ENCODE peak calls at places on chromosomes 12 and 14, in nine cellular contexts. U is H9, Y is Karpas-422, E is K562, H is mesendoderm, W is mammary epithelial cell, D is neural progenitor cell, F is fibroblast of lung, T is GM23248. K is an unnamed sample.

GRCh38 chr12:46372131-46372851 is at the start of gene SLC38A2:
- DNase-seq in U (peak), Y (peak), E (peak), H (peak), W (peak), D (peak), F (peak), T (peak), K (peak)

GRCh38 chr12:52952082-52952801 is 3.3 kb downstream of the KRT18 start:
- DNase-seq in U (no peak), Y (peak), E (peak), H (no peak), W (no peak), D (no peak), F (no peak), T (no peak), K (no peak)

GRCh38 chr12:113140706-113141105 is 5.1 kb upstream of the RASAL1 start:
- DNase-seq in U (no peak), Y (no peak), E (no peak), H (no peak), W (no peak), D (no peak), F (no peak), T (no peak), K (no peak)

GRCh38 chr14:105496831-105497591 is 6.0 kb downstream of the TEDC1 start:
- DNase-seq in U (peak), Y (no peak), E (no peak), H (no peak), W (no peak), D (no peak), F (no peak), T (no peak), K (no peak)

GRCh38 chr12:108712925-108713203 is 18.5 kb downstream of the CORO1C start:
- DNase-seq in U (no peak), Y (no peak), E (no peak), H (no peak), W (no peak), D (no peak), F (no peak), T (peak), K (no peak)

GRCh38 chr14:57199911-57200310 is 68.8 kb downstream of the EXOC5 start:
- DNase-seq in U (no peak), Y (no peak), E (no peak), H (no peak), W (peak), D (no peak), F (peak), T (peak), K (no peak)

GRCh38 chr14:68793734-68794129 is 865 bp upstream of the ZFP36L1 start:
- DNase-seq in U (no peak), Y (peak), E (peak), H (no peak), W (no peak), D (no peak), F (no peak), T (peak), K (no peak)

GRCh38 chr14:97626088-97626487 is 828.9 kb downstream of the VRK1 start:
- DNase-seq in U (no peak), Y (no peak), E (no peak), H (no peak), W (no peak), D (no peak), F (no peak), T (no peak), K (no peak)

GRCh38 chr14:52974406-52974805 is 23.6 kb upstream of the FERMT2 start:
- DNase-seq in U (no peak), Y (no peak), E (no peak), H (no peak), W (no peak), D (no peak), F (peak), T (peak), K (peak)

GRCh38 chr14:92630367-92630766 is 116.8 kb downstream of the RIN3 start:
- DNase-seq in U (no peak), Y (no peak), E (no peak), H (no peak), W (no peak), D (no peak), F (no peak), T (no peak), K (no peak)

GRCh38 chr12:69511870-69512269 is 41.7 kb downstream of the FRS2 start:
- DNase-seq in U (no peak), Y (no peak), E (no peak), H (no peak), W (no peak), D (no peak), F (no peak), T (no peak), K (no peak)

GRCh38 chr12:69994593-69995222 is 169.7 kb downstream of the MYRFL start:
- DNase-seq in U (no peak), Y (no peak), E (no peak), H (no peak), W (no peak), D (no peak), F (no peak), T (no peak), K (no peak)

GRCh38 chr14:94036328-94037167 is 10.4 kb downstream of the OTUB2 start:
- DNase-seq in U (peak), Y (peak), E (peak), H (peak), W (peak), D (peak), F (peak), T (peak), K (peak)

GRCh38 chr14:71371711-71372396 is 464.6 kb downstream of the PCNX1 start:
- DNase-seq in U (no peak), Y (no peak), E (no peak), H (no peak), W (peak), D (no peak), F (peak), T (peak), K (peak)

GRCh38 chr12:29516431-29516875 is 19.0 kb upstream of the OVCH1 start:
- DNase-seq in U (no peak), Y (no peak), E (no peak), H (no peak), W (peak), D (no peak), F (peak), T (peak), K (no peak)

GRCh38 chr12:15756822-15757221 is 32.4 kb downstream of the EPS8 start:
- DNase-seq in U (no peak), Y (no peak), E (no peak), H (no peak), W (peak), D (no peak), F (peak), T (peak), K (no peak)

GRCh38 chr12:95259368-95259767 is 41.8 kb downstream of the VEZT start:
- DNase-seq in U (no peak), Y (no peak), E (no peak), H (no peak), W (no peak), D (no peak), F (no peak), T (no peak), K (no peak)

GRCh38 chr12:115294443-115295133 is 610.6 kb upstream of the TBX3 start:
- DNase-seq in U (no peak), Y (no peak), E (no peak), H (no peak), W (peak), D (no peak), F (peak), T (no peak), K (no peak)

GRCh38 chr12:130335517-130336392 is 1.9 kb upstream of the PIWIL1 start:
- DNase-seq in U (no peak), Y (peak), E (peak), H (peak), W (peak), D (peak), F (peak), T (peak), K (peak)

GRCh38 chr12:10867381-10867780 is 16.7 kb downstream of the PRH1 start:
- DNase-seq in U (no peak), Y (no peak), E (no peak), H (no peak), W (no peak), D (no peak), F (no peak), T (no peak), K (no peak)

GRCh38 chr12:15830538-15830937 is 41.4 kb upstream of the EPS8 start:
- DNase-seq in U (no peak), Y (no peak), E (no peak), H (no peak), W (no peak), D (no peak), F (peak), T (peak), K (no peak)

GRCh38 chr14:65783576-65783975 is 371.0 kb downstream of the FUT8 start:
- DNase-seq in U (no peak), Y (no peak), E (no peak), H (no peak), W (no peak), D (no peak), F (peak), T (peak), K (no peak)

GRCh38 chr14:41749425-41749824 is 142.7 kb downstream of the LRFN5 start:
- DNase-seq in U (no peak), Y (peak), E (no peak), H (no peak), W (no peak), D (no peak), F (peak), T (peak), K (no peak)

GRCh38 chr14:78313499-78313898 is 143.3 kb downstream of the NRXN3 start:
- DNase-seq in U (no peak), Y (no peak), E (no peak), H (no peak), W (no peak), D (no peak), F (no peak), T (no peak), K (no peak)

DNA sequence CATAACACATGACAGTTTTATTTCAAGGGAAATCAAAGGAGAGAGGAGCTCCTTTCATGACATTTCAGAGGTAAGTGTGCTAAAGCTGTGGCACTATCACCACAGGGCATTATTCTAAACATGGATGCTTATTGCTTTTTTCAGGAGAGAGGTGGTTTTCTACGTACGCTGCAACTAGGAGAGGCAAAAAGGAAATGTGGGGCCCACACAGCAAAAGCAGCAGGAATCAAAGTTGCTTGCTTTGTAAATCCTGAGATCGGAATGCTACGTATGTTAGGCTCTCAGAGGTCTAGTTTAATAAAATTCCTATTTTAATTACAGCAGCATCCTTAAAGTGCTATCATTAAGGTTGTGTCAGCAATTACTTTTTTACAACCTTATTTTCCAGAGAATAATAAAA is 55.0 kb upstream of the GRIP1 start:
- DNase-seq in U (no peak), Y (no peak), E (no peak), H (peak), W (no peak), D (peak), F (no peak), T (no peak), K (no peak)
- H3K4me2 ChIP-seq in U (no peak), Y (no peak), E (no peak), H (no peak), W (no peak), D (peak), F (no peak), T (no peak), K (no peak)

GRCh38 chr12:32051511-32052299 is 54.9 kb upstream of the BICD1 start:
- DNase-seq in U (no peak), Y (no peak), E (no peak), H (peak), W (peak), D (no peak), F (peak), T (peak), K (peak)
- H3K4me2 ChIP-seq in U (no peak), Y (no peak), E (no peak), H (no peak), W (peak), D (no peak), F (no peak), T (peak), K (peak)

GRCh38 chr12:90896164-90896563 is 58.8 kb downstream of the CCER1 start:
- DNase-seq in U (no peak), Y (no peak), E (no peak), H (peak), W (peak), D (no peak), F (peak), T (peak), K (no peak)
- H3K4me2 ChIP-seq in U (no peak), Y (no peak), E (no peak), H (no peak), W (peak), D (no peak), F (no peak), T (peak), K (no peak)

DNA sequence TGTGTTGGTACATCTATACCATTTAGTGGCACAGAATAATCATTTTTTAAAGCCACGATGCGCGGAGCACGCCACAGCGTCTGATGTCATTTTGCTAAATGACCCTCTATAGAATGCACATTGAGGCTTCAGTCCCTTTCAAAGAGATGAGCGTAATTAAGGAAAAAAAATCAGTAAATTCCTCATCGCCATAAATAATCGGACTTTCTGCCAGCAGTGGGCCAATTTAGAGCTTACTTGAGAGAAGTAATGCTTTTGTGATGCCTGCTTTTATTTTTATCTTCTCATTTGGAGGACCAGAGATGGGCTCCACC is 4.0 kb downstream of the ASCL1 start:
- DNase-seq in U (no peak), Y (no peak), E (no peak), H (no peak), W (no peak), D (no peak), F (no peak), T (no peak), K (no peak)
- H3K4me2 ChIP-seq in U (peak), Y (no peak), E (no peak), H (no peak), W (no peak), D (peak), F (no peak), T (no peak), K (no peak)

GRCh38 chr14:54566410-54567223 is at the start of gene SAMD4A:
- DNase-seq in U (peak), Y (peak), E (peak), H (peak), W (peak), D (peak), F (peak), T (peak), K (peak)
- H3K4me2 ChIP-seq in U (peak), Y (peak), E (peak), H (peak), W (peak), D (peak), F (peak), T (peak), K (peak)

GRCh38 chr14:99983251-99984012 is 81.8 kb upstream of the EVL start:
- DNase-seq in U (no peak), Y (no peak), E (no peak), H (no peak), W (no peak), D (no peak), F (no peak), T (no peak), K (no peak)
- H3K4me2 ChIP-seq in U (no peak), Y (no peak), E (no peak), H (no peak), W (no peak), D (no peak), F (no peak), T (no peak), K (no peak)

GRCh38 chr12:132154341-132154761 is 10.1 kb downstream of the NOC4L start:
- DNase-seq in U (no peak), Y (no peak), E (no peak), H (peak), W (no peak), D (peak), F (no peak), T (no peak), K (no peak)
- H3K4me2 ChIP-seq in U (no peak), Y (no peak), E (no peak), H (no peak), W (no peak), D (no peak), F (no peak), T (no peak), K (no peak)